ENCODE peak calls at places on chromosome 2, in ten cellular contexts. I is ELF-1; F is AG04449; G is fibroblast of lung; X is midbrain; R is HuH-7.5; K is fibroblast of pulmonary artery; N is H7; S is Panc1; E is stimulated activated CD8-positive, alpha-beta memory T cell treated with anti-CD3 and anti-CD28 coated beads, Interleukin-4, amount 100 ng/mL, for 1 hour. W is an unnamed sample.

GRCh38 chr2:109275120-109276040 is 146.4 kb downstream of the SH3RF3 start:
- DNase-seq in I (no peak), F (no peak), G (no peak), X (no peak), R (no peak), K (no peak), N (no peak), S (no peak), E (no peak), W (peak; percentile 34)

GRCh38 chr2:141647353-141647752 is 483.5 kb downstream of the LRP1B start:
- DNase-seq in I (no peak), F (no peak), G (no peak), X (no peak), R (no peak), K (no peak), N (no peak), S (no peak), E (no peak), W (no peak)

GRCh38 chr2:43161650-43162542 is 64.5 kb downstream of the ZFP36L2 start:
- DNase-seq in I (no peak), F (no peak), G (no peak), X (no peak), R (no peak), K (no peak), N (peak; percentile 43), S (no peak), E (no peak), W (no peak)

GRCh38 chr2:75614062-75614710 is 32.4 kb upstream of the MRPL19 start:
- DNase-seq in I (no peak), F (no peak), G (no peak), X (no peak), R (no peak), K (no peak), N (no peak), S (no peak), E (no peak), W (no peak)

GRCh38 chr2:140863713-140864112 is 1267.1 kb downstream of the LRP1B start:
- DNase-seq in I (no peak), F (no peak), G (peak; percentile 50), X (no peak), R (no peak), K (peak; percentile 90), N (peak; percentile 13), S (peak; percentile 39), E (no peak), W (no peak)

GRCh38 chr2:144052103-144052502 is 467.8 kb downstream of the ZEB2 start:
- DNase-seq in I (no peak), F (no peak), G (no peak), X (no peak), R (no peak), K (peak; percentile 4), N (no peak), S (no peak), E (no peak), W (no peak)

GRCh38 chr2:218743072-218743471 is 32.4 kb downstream of the TTLL4 start:
- DNase-seq in I (no peak), F (no peak), G (no peak), X (no peak), R (no peak), K (no peak), N (no peak), S (no peak), E (no peak), W (no peak)

GRCh38 chr2:197011777-197012641 is 85.5 kb upstream of the PGAP1 start:
- DNase-seq in I (peak; percentile 43), F (no peak), G (peak; percentile 39), X (peak; percentile 80), R (peak; percentile 63), K (peak; percentile 68), N (peak; percentile 57), S (no peak), E (no peak), W (peak; percentile 7)

GRCh38 chr2:233940376-233941276 is 23.5 kb downstream of the TRPM8 start:
- DNase-seq in I (no peak), F (no peak), G (no peak), X (no peak), R (no peak), K (no peak), N (no peak), S (no peak), E (no peak), W (no peak)

GRCh38 chr2:138503087-138503442 is 1.5 kb downstream of the SPOPL start:
- DNase-seq in I (no peak), F (no peak), G (peak; percentile 18), X (no peak), R (no peak), K (no peak), N (no peak), S (no peak), E (no peak), W (peak; percentile 47)

GRCh38 chr2:109494351-109494750 is 119.4 kb downstream of the SEPTIN10 start:
- DNase-seq in I (no peak), F (no peak), G (no peak), X (no peak), R (no peak), K (no peak), N (no peak), S (no peak), E (no peak), W (no peak)

GRCh38 chr2:150517951-150518680 is 30.6 kb upstream of the RND3 start:
- DNase-seq in I (no peak), F (no peak), G (peak; percentile 73), X (no peak), R (no peak), K (peak; percentile 75), N (no peak), S (no peak), E (no peak), W (no peak)

GRCh38 chr2:224551693-224552092 is 33.5 kb downstream of the CUL3 start:
- DNase-seq in I (no peak), F (no peak), G (no peak), X (no peak), R (no peak), K (no peak), N (no peak), S (no peak), E (no peak), W (no peak)

GRCh38 chr2:101806123-101806522 is 108.6 kb downstream of the MAP4K4 start:
- DNase-seq in I (peak; percentile 58), F (no peak), G (peak; percentile 88), X (no peak), R (no peak), K (peak; percentile 85), N (peak; percentile 32), S (no peak), E (no peak), W (no peak)

GRCh38 chr2:112692496-112692911 is 28.3 kb upstream of the NT5DC4 start:
- DNase-seq in I (peak; percentile 66), F (peak; percentile 63), G (peak; percentile 93), X (no peak), R (peak; percentile 55), K (peak; percentile 93), N (peak; percentile 53), S (peak; percentile 90), E (peak; percentile 6), W (peak; percentile 77)

GRCh38 chr2:228542277-228542676 is 360.8 kb upstream of the SPHKAP start:
- DNase-seq in I (no peak), F (no peak), G (no peak), X (no peak), R (no peak), K (no peak), N (no peak), S (no peak), E (no peak), W (no peak)

GRCh38 chr2:53911434-53912189 is 51.8 kb upstream of the GPR75 start:
- DNase-seq in I (no peak), F (no peak), G (peak; percentile 3), X (no peak), R (no peak), K (no peak), N (peak; percentile 4), S (no peak), E (no peak), W (no peak)

GRCh38 chr2:239600650-239601049 is 199.8 kb upstream of the HDAC4 start:
- DNase-seq in I (no peak), F (no peak), G (no peak), X (no peak), R (no peak), K (no peak), N (peak; percentile 53), S (no peak), E (no peak), W (no peak)

GRCh38 chr2:96809216-96809882 is 6.7 kb upstream of the CNNM3 start:
- DNase-seq in I (no peak), F (no peak), G (no peak), X (no peak), R (no peak), K (no peak), N (no peak), S (no peak), E (no peak), W (no peak)

GRCh38 chr2:197311521-197312033 is 997 bp upstream of the ANKRD44 start:
- DNase-seq in I (peak; percentile 63), F (no peak), G (peak; percentile 56), X (no peak), R (no peak), K (no peak), N (no peak), S (no peak), E (no peak), W (no peak)

GRCh38 chr2:217394510-217395351 is 534.9 kb upstream of the TNP1 start:
- DNase-seq in I (no peak), F (no peak), G (peak; percentile 70), X (no peak), R (no peak), K (peak; percentile 10), N (no peak), S (no peak), E (no peak), W (no peak)

GRCh38 chr2:134466141-134466540 is 212.3 kb downstream of the MGAT5 start:
- DNase-seq in I (peak; percentile 36), F (no peak), G (peak; percentile 17), X (no peak), R (peak; percentile 51), K (peak; percentile 25), N (peak; percentile 74), S (no peak), E (no peak), W (no peak)

GRCh38 chr2:163593941-163594340 is 141.9 kb downstream of the FIGN start:
- DNase-seq in I (no peak), F (no peak), G (no peak), X (no peak), R (no peak), K (no peak), N (no peak), S (no peak), E (no peak), W (no peak)

GRCh38 chr2:62774555-62775366 is 69.2 kb downstream of the EHBP1 start:
- DNase-seq in I (no peak), F (no peak), G (peak; percentile 70), X (peak; percentile 50), R (no peak), K (peak; percentile 70), N (no peak), S (peak; percentile 48), E (no peak), W (no peak)

GRCh38 chr2:10760794-10761504 is 39.5 kb downstream of the ATP6V1C2 start:
- DNase-seq in I (no peak), F (no peak), G (no peak), X (no peak), R (no peak), K (no peak), N (no peak), S (no peak), E (no peak), W (no peak)

GRCh38 chr2:230980468-230980867 is 15.5 kb upstream of the SPATA3 start:
- DNase-seq in I (no peak), F (no peak), G (no peak), X (no peak), R (no peak), K (no peak), N (no peak), S (no peak), E (no peak), W (no peak)

GRCh38 chr2:6793371-6793770 is 72.3 kb downstream of the CMPK2 start:
- DNase-seq in I (no peak), F (no peak), G (no peak), X (no peak), R (no peak), K (no peak), N (no peak), S (no peak), E (no peak), W (no peak)

GRCh38 chr2:19673213-19673791 is 228.5 kb downstream of the TTC32 start:
- DNase-seq in I (peak; percentile 85), F (no peak), G (peak; percentile 36), X (no peak), R (peak; percentile 20), K (no peak), N (no peak), S (no peak), E (no peak), W (no peak)

W was measured in GF-D8.